ENCODE peak calls at places on chromosome 20, in four cellular contexts. I, N, H and X are unnamed samples.

GRCh38 chr20:41394931-41395668 is 28.5 kb upstream of the EMILIN3 start:
- DNase-seq in N (no peak), I (no peak), H (no peak), X (no peak)

GRCh38 chr20:59784365-59785117 is 148.9 kb downstream of the SYCP2 start:
- DNase-seq in N (no peak), I (no peak), H (no peak), X (no peak)

GRCh38 chr20:61587910-61588309 is 335.8 kb downstream of the CDH4 start:
- DNase-seq in N (no peak), I (no peak), H (no peak), X (no peak)

GRCh38 chr20:42082611-42083010 is 464.4 kb upstream of the CHD6 start:
- DNase-seq in N (peak), H (no peak), I (no peak), X (no peak)

GRCh38 chr20:63915471-63915870 is 20.5 kb downstream of the DNAJC5 start:
- DNase-seq in H (no peak), I (no peak), N (no peak), X (no peak)

GRCh38 chr20:49541733-49542513 is 26.0 kb downstream of the PTGIS start:
- DNase-seq in I (peak), H (peak), N (peak), X (peak)

GRCh38 chr20:36614781-36615557 is 9.4 kb downstream of the RAB5IF start:
- DNase-seq in H (no peak), I (no peak), N (no peak), X (no peak)

GRCh38 chr20:62837790-62838458 is 21.1 kb downstream of the COL9A3 start:
- DNase-seq in I (no peak), N (peak), H (peak), X (no peak)

GRCh38 chr20:54479138-54479906 is 3.9 kb downstream of the DOK5 start:
- DNase-seq in H (peak), N (peak), I (no peak), X (no peak)

GRCh38 chr20:32344835-32345506 is 13.2 kb upstream of the ASXL1 start:
- DNase-seq in N (no peak), I (no peak), H (no peak), X (no peak)

GRCh38 chr20:46631212-46631869 is 19.9 kb downstream of the SLC13A3 start:
- DNase-seq in N (no peak), H (peak), I (no peak), X (no peak)

GRCh38 chr20:10059006-10059405 is 24.2 kb downstream of the ANKEF1 start:
- DNase-seq in H (no peak), N (no peak), I (no peak), X (no peak)

GRCh38 chr20:62623488-62624324 is 18.6 kb upstream of the SLCO4A1 start:
- DNase-seq in H (peak), I (peak), N (peak), X (peak)

GRCh38 chr20:60372822-60373221 is 414.6 kb downstream of the CDH26 start:
- DNase-seq in I (no peak), H (no peak), N (no peak), X (no peak)

GRCh38 chr20:52349806-52350205 is 158.2 kb upstream of the ZFP64 start:
- DNase-seq in I (no peak), H (no peak), N (no peak), X (no peak)

GRCh38 chr20:50224553-50225255 is 34.1 kb downstream of the CEBPB start:
- DNase-seq in I (no peak), N (no peak), H (no peak), X (no peak)

GRCh38 chr20:49705358-49705757 is 8.3 kb downstream of the B4GALT5 start:
- DNase-seq in I (no peak), H (no peak), N (no peak), X (peak)

GRCh38 chr20:31674895-31675827 is 37.4 kb downstream of the COX4I2 start:
- DNase-seq in H (no peak), N (peak), I (no peak), X (no peak)

GRCh38 chr20:48668451-48668946 is 159.3 kb downstream of the PREX1 start:
- DNase-seq in H (peak), I (no peak), N (peak), X (no peak)

GRCh38 chr20:43531091-43531443 is 23.6 kb downstream of the L3MBTL1 start:
- DNase-seq in H (no peak), N (no peak), I (no peak), X (no peak)

GRCh38 chr20:50124496-50124895 is 11.5 kb upstream of the UBE2V1 start:
- DNase-seq in N (no peak), H (no peak), I (no peak), X (no peak)

GRCh38 chr20:11204926-11205768 is 531.3 kb upstream of the JAG1 start:
- DNase-seq in H (peak), N (peak), I (peak), X (peak)

GRCh38 chr20:51810155-51811039 is 8.1 kb upstream of the SALL4 start:
- DNase-seq in H (peak), N (no peak), I (no peak), X (no peak)

GRCh38 chr20:50572922-50573777 is 63.0 kb downstream of the PTPN1 start:
- DNase-seq in I (no peak), H (no peak), N (peak), X (no peak)

GRCh38 chr20:62065669-62066338 is at the start of gene TAF4:
- DNase-seq in H (peak), N (peak), I (peak), X (no peak)

GRCh38 chr20:17594443-17594842 is 24.6 kb downstream of the DSTN start:
- DNase-seq in H (no peak), N (no peak), I (no peak), X (no peak)

GRCh38 chr20:43409041-43409913 is 48.4 kb upstream of the SRSF6 start:
- DNase-seq in N (peak), I (no peak), H (peak), X (peak)

GRCh38 chr20:41098703-41099250 is 38.6 kb upstream of the PLCG1 start:
- DNase-seq in N (peak), H (no peak), I (no peak), X (no peak)

GRCh38 chr20:3434232-3434631 is 26.8 kb upstream of the DNAAF9 start:
- DNase-seq in H (no peak), I (no peak), N (no peak), X (no peak)
- TF ChIP-seq PBX3 in H (no peak), I (no peak), N (no peak), X (no peak)

GRCh38 chr20:25695532-25696383 is 895 bp downstream of the ZNF337 start:
- DNase-seq in I (no peak), H (no peak), N (no peak), X (no peak)
- H3K27ac ChIP-seq in I (peak), H (peak), N (peak), X (peak)

DNA sequence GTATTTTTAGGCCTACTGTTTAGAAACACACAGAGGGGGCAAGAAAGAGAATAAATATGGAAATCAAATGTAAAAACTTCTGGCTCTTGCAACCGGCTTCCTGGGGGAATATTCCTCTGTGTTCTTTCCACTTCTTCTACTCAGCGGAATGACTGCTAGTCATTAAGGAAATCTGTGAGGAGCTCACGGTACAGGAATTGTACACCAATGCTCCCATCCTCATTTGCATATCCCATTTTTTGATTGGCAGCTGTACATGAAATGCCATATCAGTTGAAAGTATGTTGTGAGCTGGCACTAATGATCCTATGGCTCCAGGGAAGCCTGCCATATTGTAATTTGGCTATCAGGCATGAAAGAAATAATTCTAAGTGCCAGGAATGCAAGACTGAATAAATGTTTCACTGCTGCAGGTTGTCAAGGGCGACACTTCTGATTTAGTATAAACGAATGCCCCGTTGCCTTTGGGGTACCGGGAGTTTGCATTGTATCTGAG is 207.4 kb downstream of the ZNF217 start:
- DNase-seq in I (no peak), N (no peak), H (no peak), X (no peak)
- TF ChIP-seq PBX3 in I (no peak), N (no peak), H (no peak), X (no peak)

GRCh38 chr20:19600042-19600441 is 158.0 kb upstream of the RIN2 start:
- DNase-seq in N (no peak), I (no peak), H (no peak), X (no peak)

GRCh38 chr20:19601133-19601810 is 156.8 kb upstream of the RIN2 start:
- DNase-seq in N (no peak), I (no peak), H (no peak), X (no peak)

GRCh38 chr20:19605759-19606158 is 152.3 kb upstream of the RIN2 start:
- DNase-seq in I (no peak), N (no peak), H (no peak), X (no peak)

GRCh38 chr20:19603390-19603753 is 154.7 kb upstream of the RIN2 start:
- DNase-seq in I (no peak), H (no peak), N (no peak), X (no peak)

GRCh38 chr20:19602660-19603389 is 155.2 kb upstream of the RIN2 start:
- DNase-seq in H (no peak), N (no peak), I (no peak), X (no peak)
- H3K27ac ChIP-seq in H (no peak), N (no peak), I (no peak), X (no peak)

GRCh38 chr20:38377039-38377715 is 30.9 kb downstream of the LBP start:
- DNase-seq in I (no peak), N (no peak), H (no peak), X (no peak)
- TF ChIP-seq PBX3 in I (no peak), N (no peak), H (no peak), X (no peak)

GRCh38 chr20:6029538-6029937 is 24.3 kb downstream of the LRRN4 start:
- DNase-seq in N (no peak), H (no peak), I (no peak), X (no peak)
- H3K27ac ChIP-seq in N (no peak), H (no peak), I (no peak), X (no peak)

DNA sequence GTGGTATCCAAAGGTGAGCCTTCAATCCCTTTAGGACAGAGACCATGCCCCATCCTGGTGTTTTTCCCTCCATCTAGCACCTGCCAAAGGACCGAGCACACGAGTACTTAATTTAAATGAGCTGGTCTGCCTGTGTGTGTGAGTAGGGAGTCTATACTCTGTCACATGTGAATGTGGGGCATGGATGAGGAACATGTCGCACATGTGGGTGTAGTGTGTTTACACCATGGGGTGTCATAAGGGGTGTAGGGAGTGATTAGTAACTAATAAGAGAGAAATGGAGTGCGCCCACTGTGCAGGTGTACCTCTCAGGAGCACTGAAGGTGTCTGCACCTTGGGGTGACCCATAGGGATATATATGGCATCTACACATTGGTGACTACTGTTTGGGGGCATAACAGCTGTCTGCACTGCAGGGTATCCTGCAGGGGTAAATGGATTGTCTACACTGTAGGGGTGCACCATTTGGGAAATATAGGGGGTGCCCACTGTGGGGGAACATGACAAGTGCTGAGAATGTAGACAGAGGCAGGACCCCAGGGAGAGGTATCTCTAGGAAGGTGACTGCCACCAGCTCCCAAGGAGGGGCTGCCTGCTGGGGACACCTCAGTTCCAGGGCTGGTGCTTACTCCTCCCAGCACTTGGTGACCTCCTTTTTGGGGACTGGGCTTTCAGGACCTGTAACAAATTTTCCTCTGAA is 53.5 kb downstream of the EBF4 start:
- DNase-seq in H (no peak), I (no peak), N (no peak), X (no peak)
- TF ChIP-seq PBX3 in H (no peak), I (no peak), N (no peak), X (no peak)

GRCh38 chr20:57210054-57210910 is 56.2 kb downstream of the BMP7 start:
- DNase-seq in H (peak), N (no peak), I (no peak), X (no peak)
- H3K27ac ChIP-seq in H (no peak), N (no peak), I (peak), X (no peak)

GRCh38 chr20:35237486-35237885 is 11.0 kb downstream of the MMP24 start:
- DNase-seq in N (no peak), I (no peak), H (no peak), X (no peak)

GRCh38 chr20:35238170-35238569 is 11.7 kb downstream of the MMP24 start:
- DNase-seq in I (no peak), N (no peak), H (no peak), X (no peak)

GRCh38 chr20:35238746-35239145 is 12.3 kb downstream of the MMP24 start:
- DNase-seq in H (no peak), I (no peak), N (no peak), X (no peak)

GRCh38 chr20:35232575-35232974 is 6.1 kb downstream of the MMP24 start:
- DNase-seq in N (no peak), I (no peak), H (no peak), X (no peak)

DNA sequence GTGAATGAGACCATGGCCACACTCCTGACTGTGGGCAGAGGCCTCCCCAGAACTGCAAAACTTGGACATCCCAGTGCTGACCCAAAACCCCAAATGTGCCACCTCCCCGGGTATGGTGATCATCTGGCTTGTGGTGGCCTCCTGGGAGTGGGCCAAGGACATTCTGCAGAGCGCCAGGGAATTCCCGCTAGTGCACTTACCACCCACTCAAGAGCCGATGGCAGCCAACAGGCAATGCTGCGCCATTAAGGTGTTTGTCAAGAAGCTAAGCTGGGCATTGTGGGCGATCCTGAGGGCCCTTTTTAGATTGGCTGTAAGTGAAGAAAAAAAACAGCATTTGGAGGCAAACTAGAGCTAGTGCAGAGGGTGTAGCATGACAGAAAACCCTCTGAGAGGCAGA is 9.4 kb downstream of the MMP24 start:
- DNase-seq in I (no peak), N (no peak), H (no peak), X (no peak)
- TF ChIP-seq PBX3 in I (no peak), N (no peak), H (no peak), X (no peak)

GRCh38 chr20:2295886-2296544 is at the start of gene TGM3:
- DNase-seq in N (no peak), I (no peak), H (no peak), X (no peak)
- H3K27ac ChIP-seq in N (no peak), I (no peak), H (no peak), X (no peak)